ENCODE peak calls at places on chromosomes 5 and 9, in four cellular contexts. D is stimulated activated naive CD8-positive, alpha-beta T cell treated with anti-CD3 and anti-CD28 coated beads, Interleukin-15, amount 100 ng/mL, for 72 hours; H is activated naive CD4-positive, alpha-beta T cell treated with anti-CD3 and anti-CD28 coated beads, Interleukin-2, amount 50 U/mL, for 16 hours; Y is ACHN. R is an unnamed sample.

GRCh38 chr9:26833792-26834191 is 58.8 kb downstream of the CAAP1 start:
- DNase-seq in D (no peak), H (no peak), Y (no peak), R (no peak)

GRCh38 chr5:45262061-45262590 is 434.1 kb downstream of the HCN1 start:
- DNase-seq in D (no peak), H (no peak), Y (no peak), R (no peak)

GRCh38 chr5:102589661-102590060 is 90.9 kb upstream of the SLCO6A1 start:
- DNase-seq in D (no peak), H (no peak), Y (no peak), R (no peak)

GRCh38 chr5:163631846-163632245 is 126.4 kb downstream of the MAT2B start:
- DNase-seq in D (no peak), H (no peak), Y (no peak), R (no peak)

GRCh38 chr5:139569276-139569955 is 8.3 kb downstream of the UBE2D2 start:
- DNase-seq in D (no peak), H (no peak), Y (no peak), R (no peak)

GRCh38 chr5:59356813-59357381 is 536.6 kb downstream of the PDE4D start:
- DNase-seq in D (no peak), H (no peak), Y (no peak), R (no peak)

GRCh38 chr5:180034564-180034963 is 37.0 kb downstream of the RNF130 start:
- DNase-seq in D (no peak), H (no peak), Y (no peak), R (no peak)

GRCh38 chr9:123310551-123311249 is 42.3 kb upstream of the STRBP start:
- DNase-seq in D (no peak), H (no peak), Y (no peak), R (no peak)

GRCh38 chr5:156819967-156820581 is 30.0 kb upstream of the PPP1R2B start:
- DNase-seq in D (no peak), H (no peak), Y (no peak), R (no peak)

GRCh38 chr5:83552275-83552674 is 80.7 kb downstream of the VCAN start:
- DNase-seq in D (no peak), H (no peak), Y (no peak), R (no peak)

GRCh38 chr9:106921341-106921899 is 58.5 kb downstream of the ZNF462 start:
- DNase-seq in D (no peak), H (no peak), Y (no peak), R (no peak)

GRCh38 chr5:149794338-149795023 is 64.4 kb downstream of the PPARGC1B start:
- DNase-seq in D (no peak), H (no peak), Y (no peak), R (no peak)

GRCh38 chr9:131943397-131943796 is 136.3 kb downstream of the MED27 start:
- DNase-seq in D (no peak), H (no peak), Y (no peak), R (no peak)

GRCh38 chr5:52895070-52895469 is 94.1 kb upstream of the ITGA2 start:
- DNase-seq in D (no peak), H (no peak), Y (no peak), R (no peak)

GRCh38 chr5:109563189-109563588 is 126.5 kb upstream of the MAN2A1 start:
- DNase-seq in D (no peak), H (no peak), Y (no peak), R (no peak)

GRCh38 chr5:180084638-180085561 is 13.3 kb upstream of the RNF130 start:
- DNase-seq in D (no peak), H (no peak), Y (no peak), R (no peak)

GRCh38 chr9:97857603-97858392 is 4.8 kb downstream of the FOXE1 start:
- DNase-seq in D (no peak), H (no peak), Y (no peak), R (no peak)

GRCh38 chr5:139023276-139023675 is 148.1 kb upstream of the LRRTM2 start:
- DNase-seq in D (no peak), H (no peak), Y (no peak), R (no peak)

GRCh38 chr9:121267689-121268597 is at the start of gene GSN:
- DNase-seq in D (peak), H (peak), Y (peak), R (peak)

GRCh38 chr5:172437445-172438303 is 16.7 kb downstream of the SH3PXD2B start:
- DNase-seq in D (no peak), H (no peak), Y (no peak), R (no peak)

GRCh38 chr9:110538621-110539020 is 40.9 kb downstream of the SVEP1 start:
- DNase-seq in D (no peak), H (no peak), Y (no peak), R (no peak)

GRCh38 chr5:134103397-134103796 is 11.1 kb upstream of the TCF7 start:
- DNase-seq in D (peak), H (peak), Y (no peak), R (no peak)

GRCh38 chr9:17611921-17612320 is 33.1 kb downstream of the SH3GL2 start:
- DNase-seq in D (no peak), H (no peak), Y (no peak), R (no peak)

GRCh38 chr5:11062379-11062778 is 301.3 kb upstream of the DAP start:
- DNase-seq in D (no peak), H (no peak), Y (no peak), R (no peak)

GRCh38 chr9:73157811-73158210 is 6.1 kb downstream of the ANXA1 start:
- DNase-seq in D (no peak), H (no peak), Y (no peak), R (no peak)

GRCh38 chr5:149488645-149489306 is 62.5 kb downstream of the CSNK1A1 start:
- DNase-seq in D (peak), H (no peak), Y (no peak), R (no peak)

GRCh38 chr9:36263662-36264061 is 5.4 kb upstream of the GNE start:
- DNase-seq in D (no peak), H (no peak), Y (no peak), R (no peak)

GRCh38 chr9:137252555-137253506 is 1.7 kb downstream of the STPG3 start:
- DNase-seq in D (no peak), H (no peak), Y (no peak), R (no peak)

R was measured in GM13976.